ENCODE peak calls at places on chromosomes 2 and 18, in four cellular contexts. T is breast epithelium, M is transverse colon, H is H1. O is an unnamed sample.
A peak's percentile ranks its signal among the peaks of the same experiment; 100 is the strongest.

GRCh38 chr2:216696751-216697560 is 1.6 kb upstream of the IGFBP5 start:
- DNase-seq in T (no peak), M (no peak), H (no peak), O (no peak)

GRCh38 chr2:52765735-52766134 is 1001.9 kb upstream of the CHAC2 start:
- DNase-seq in T (no peak), M (no peak), H (no peak), O (no peak)

GRCh38 chr18:74942319-74942910 is 266.5 kb downstream of the PTGR3 start:
- DNase-seq in T (no peak), M (no peak), H (no peak), O (no peak)

GRCh38 chr2:32135409-32135808 is 30.3 kb upstream of the SLC30A6 start:
- DNase-seq in T (no peak), M (peak; percentile 28), H (no peak), O (no peak)

GRCh38 chr18:59657012-59657411 is 40.2 kb downstream of the CCBE1 start:
- DNase-seq in T (no peak), M (no peak), H (no peak), O (no peak)

GRCh38 chr18:41077076-41077475 is 878.0 kb upstream of the PIK3C3 start:
- DNase-seq in T (no peak), M (no peak), H (no peak), O (no peak)

GRCh38 chr2:169849710-169850109 is 22.5 kb downstream of the UBR3 start:
- DNase-seq in T (no peak), M (no peak), H (no peak), O (no peak)

GRCh38 chr2:33411765-33412164 is 64.7 kb upstream of the RASGRP3 start:
- DNase-seq in T (no peak), M (no peak), H (no peak), O (no peak)

GRCh38 chr18:69838620-69839411 is 108.9 kb downstream of the CD226 start:
- DNase-seq in T (no peak), M (no peak), H (peak; percentile 59), O (no peak)

GRCh38 chr18:44098551-44099098 is 582.1 kb upstream of the SETBP1 start:
- DNase-seq in T (no peak), M (peak; percentile 12), H (peak; percentile 58), O (no peak)

GRCh38 chr2:168948621-168949212 is 47.6 kb downstream of the G6PC2 start:
- DNase-seq in T (no peak), M (no peak), H (no peak), O (no peak)

GRCh38 chr18:39359636-39360035 is 1794.0 kb upstream of the CELF4 start:
- DNase-seq in T (no peak), M (no peak), H (no peak), O (no peak)

GRCh38 chr2:128277961-128278681 is 40.5 kb downstream of the HS6ST1 start:
- DNase-seq in T (peak; percentile 50), M (peak; percentile 22), H (no peak), O (no peak)

GRCh38 chr2:8754056-8754790 is 72.4 kb downstream of the ID2 start:
- DNase-seq in T (no peak), M (no peak), H (no peak), O (no peak)

GRCh38 chr2:20436716-20437470 is 10.0 kb upstream of the RHOB start:
- DNase-seq in T (no peak), M (peak; percentile 3), H (no peak), O (no peak)

GRCh38 chr2:125979886-125980285 is 676.1 kb upstream of the GYPC start:
- DNase-seq in T (no peak), M (no peak), H (no peak), O (no peak)

GRCh38 chr2:150916997-150917396 is 344.7 kb downstream of the RBM43 start:
- DNase-seq in T (no peak), M (no peak), H (no peak), O (no peak)

GRCh38 chr2:46647041-46647440 is 167.7 kb downstream of the TMEM247 start:
- DNase-seq in T (no peak), M (no peak), H (peak; percentile 13), O (no peak)

DNA sequence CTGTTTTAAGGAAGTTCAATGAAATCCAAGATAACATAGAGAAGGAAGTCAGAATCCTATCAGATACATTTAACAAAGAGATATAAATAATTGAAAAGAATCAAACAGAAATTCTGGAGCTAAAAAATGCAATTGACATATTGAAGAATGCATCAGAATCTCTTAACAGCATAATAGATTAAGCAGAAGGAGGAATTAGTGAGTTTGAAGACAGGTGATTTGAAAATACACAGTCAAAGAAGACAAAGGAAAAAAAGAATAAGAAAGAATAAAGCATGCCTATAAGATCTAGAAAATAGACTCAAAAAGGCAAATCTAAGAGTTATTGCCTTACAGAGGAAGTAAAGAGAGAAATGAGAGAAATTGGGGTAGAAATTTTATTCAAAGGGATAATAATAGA is 204.1 kb downstream of the SS18 start:
- DNase-seq in T (no peak), M (no peak), H (no peak), O (no peak)
- TF ChIP-seq POLR2AphosphoS5 in T (no peak), M (no peak), H (no peak), O (no peak)

GRCh38 chr2:121868652-121869051 is 113.2 kb downstream of the TSN start:
- DNase-seq in T (no peak), M (no peak), H (no peak), O (no peak)
- TF ChIP-seq POLR2A in T (no peak), M (no peak), H (no peak), O (no peak)

GRCh38 chr2:55862673-55863390 is 60.8 kb downstream of the EFEMP1 start:
- DNase-seq in T (no peak), M (no peak), H (no peak), O (no peak)
- TF ChIP-seq POLR2AphosphoS5 in T (peak; percentile 68), M (peak; percentile 50), H (no peak), O (no peak)

DNA sequence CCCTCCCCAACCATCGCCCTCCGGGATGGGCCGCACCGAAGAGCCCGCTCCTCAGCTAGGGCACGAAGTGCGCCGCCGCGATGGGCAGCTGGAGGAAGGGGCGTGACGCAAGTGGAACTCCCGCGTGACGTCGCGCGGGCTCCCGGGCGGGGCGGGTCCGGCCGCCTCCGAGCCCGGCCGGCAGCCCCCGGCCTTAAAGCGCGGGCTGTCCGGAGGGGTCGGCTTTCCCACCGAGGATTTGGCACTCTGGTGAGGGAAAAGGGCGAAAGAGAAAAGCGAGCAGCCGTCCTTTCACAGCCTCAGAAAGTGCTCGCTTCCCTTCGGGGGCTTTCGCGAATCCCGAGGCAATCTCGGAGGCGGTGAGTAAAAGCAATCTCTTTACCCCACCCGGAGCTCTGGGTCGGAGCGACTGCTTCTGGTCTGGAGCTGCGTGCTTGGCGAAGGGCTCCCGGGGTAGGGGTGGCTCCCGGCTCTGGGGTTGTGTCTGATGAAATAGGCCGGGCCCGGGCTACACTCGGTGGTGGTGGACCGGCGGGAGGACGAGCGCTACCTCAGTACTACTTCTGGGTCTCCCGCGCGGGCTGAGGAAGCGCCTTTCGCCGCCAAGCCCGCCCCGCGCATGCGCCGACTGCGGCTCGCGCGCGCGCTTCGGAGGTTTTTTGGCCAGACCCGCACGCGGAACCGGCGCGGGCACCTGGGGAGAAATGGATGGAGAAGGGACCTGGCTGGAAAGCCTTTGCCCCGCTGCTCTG is at the start of gene RBBP8:
- DNase-seq in T (peak; percentile 76), M (peak; percentile 88), H (peak; percentile 90), O (peak; percentile 50)
- TF ChIP-seq POLR2A in T (peak; percentile 49), M (peak; percentile 79), H (peak; percentile 29), O (peak; percentile 55)

O was measured in GM12892.